ENCODE peak calls at places on chromosomes 16 and 17, in ten cellular contexts. C is esophagus squamous epithelium, Z is aorta, V is IMR-90, M is fibroblast of lung, U is Peyer's patch, A is ovary, B is Panc1, F is cardiac muscle cell, O is breast epithelium. H is an unnamed sample.
A peak's percentile ranks its signal among the peaks of the same experiment; 100 is the strongest.

GRCh38 chr17:45361451-45361850 is 44.6 kb upstream of the MAP3K14 start:
- DNase-seq in C (no peak), F (no peak), B (no peak), U (no peak), V (no peak), M (no peak), A (no peak), Z (no peak), O (peak; percentile 15), H (peak; percentile 46)

GRCh38 chr17:15462962-15463361 is 4.5 kb downstream of the CDRT4 start:
- DNase-seq in F (peak; percentile 27), M (peak; percentile 83), V (peak; percentile 77), B (no peak), Z (no peak), O (no peak), C (no peak), U (no peak), A (peak; percentile 38), H (no peak)

GRCh38 chr17:9414471-9414870 is 161.1 kb downstream of the STX8 start:
- DNase-seq in M (no peak), V (no peak), C (no peak), U (no peak), B (no peak), F (no peak), O (no peak), A (no peak), Z (no peak), H (no peak)

GRCh38 chr17:15958484-15958854 is 13.5 kb downstream of the ADORA2B start:
- DNase-seq in Z (no peak), B (no peak), O (no peak), A (no peak), U (no peak), C (no peak), V (no peak), F (no peak), M (no peak), H (no peak)

GRCh38 chr16:24348511-24349290 is 92.6 kb downstream of the CACNG3 start:
- DNase-seq in M (no peak), O (no peak), A (no peak), C (no peak), F (no peak), Z (no peak), U (no peak), B (no peak), V (no peak), H (no peak)

GRCh38 chr16:4082474-4083044 is 33.7 kb downstream of the ADCY9 start:
- DNase-seq in F (no peak), A (no peak), U (no peak), C (no peak), M (no peak), V (no peak), Z (no peak), O (no peak), B (no peak), H (no peak)

GRCh38 chr16:3764409-3764808 is 47.1 kb upstream of the TRAP1 start:
- DNase-seq in B (no peak), C (no peak), V (no peak), O (no peak), M (no peak), U (no peak), Z (no peak), A (no peak), F (no peak), H (no peak)

GRCh38 chr17:7307686-7308624 is 527 bp downstream of the EIF5A start:
- DNase-seq in M (no peak), B (no peak), V (peak; percentile 34), Z (peak; percentile 70), A (peak; percentile 80), C (no peak), O (no peak), F (peak; percentile 56), U (peak; percentile 79), H (no peak)

GRCh38 chr16:85613609-85614337 is 651 bp downstream of the GSE1 start:
- DNase-seq in M (peak; percentile 43), F (peak; percentile 58), A (peak; percentile 65), Z (peak; percentile 82), O (peak; percentile 70), V (no peak), B (no peak), U (peak; percentile 76), C (no peak), H (no peak)

GRCh38 chr16:23319861-23320615 is 17.9 kb downstream of the SCNN1B start:
- DNase-seq in C (no peak), U (no peak), F (no peak), Z (no peak), A (no peak), B (no peak), M (no peak), V (no peak), O (no peak), H (no peak)

GRCh38 chr16:2497116-2497630 is 16.6 kb upstream of the ATP6V0C start:
- DNase-seq in Z (peak; percentile 78), M (no peak), V (no peak), A (no peak), B (no peak), C (no peak), O (no peak), F (peak; percentile 64), U (no peak), H (no peak)

GRCh38 chr17:31398381-31399275 is 7.2 kb downstream of the RAB11FIP4 start:
- DNase-seq in U (no peak), F (no peak), O (no peak), B (no peak), A (no peak), C (no peak), V (no peak), M (no peak), Z (no peak), H (peak; percentile 56)

GRCh38 chr17:31390748-31391495 is 553 bp upstream of the RAB11FIP4 start:
- DNase-seq in A (peak; percentile 23), O (no peak), C (no peak), V (no peak), M (peak; percentile 2), Z (no peak), B (no peak), U (no peak), F (peak; percentile 19), H (peak; percentile 64)

GRCh38 chr16:66549284-66550131 is at the start of gene TK2:
- DNase-seq in C (no peak), B (no peak), O (no peak), F (peak; percentile 85), U (peak; percentile 81), V (peak; percentile 72), M (peak; percentile 73), A (peak; percentile 83), Z (peak; percentile 78), H (no peak)

GRCh38 chr16:80210787-80211186 is 330.0 kb upstream of the DYNLRB2 start:
- DNase-seq in C (no peak), V (no peak), F (no peak), M (no peak), A (no peak), Z (peak; percentile 43), B (no peak), U (no peak), O (no peak), H (no peak)

GRCh38 chr17:17107281-17107680 is 65.0 kb downstream of the MPRIP start:
- DNase-seq in A (no peak), B (no peak), F (no peak), C (no peak), O (no peak), Z (peak; percentile 37), M (no peak), U (peak; percentile 43), V (no peak), H (no peak)
- H3K27ac ChIP-seq in A (peak overlapping the region; percentile 41), B (no peak overlapping the region), F (peak overlapping the region; percentile 62), C (peak overlapping the region; percentile 55), O (peak overlapping the region; percentile 79), Z (peak overlapping the region; percentile 6), M (no peak overlapping the region), U (peak overlapping the region; percentile 19), V (no peak overlapping the region), H (peak overlapping the region; percentile 57)

GRCh38 chr17:80538484-80538883 is 6.2 kb upstream of the RPTOR start:
- DNase-seq in C (no peak), B (no peak), A (no peak), M (no peak), O (no peak), F (no peak), V (no peak), U (no peak), Z (no peak), H (no peak)
- H3K27ac ChIP-seq in C (no peak overlapping the region), B (no peak overlapping the region), A (no peak overlapping the region), M (no peak overlapping the region), O (no peak overlapping the region), F (no peak overlapping the region), V (no peak overlapping the region), U (no peak overlapping the region), Z (no peak overlapping the region), H (no peak overlapping the region)

GRCh38 chr17:41516147-41516827 is 2.4 kb downstream of the KRT15 start:
- DNase-seq in U (no peak), M (no peak), A (no peak), F (no peak), C (no peak), V (no peak), Z (no peak), B (no peak), O (no peak), H (no peak)

GRCh38 chr17:41518789-41519449 is at the start of gene KRT15:
- DNase-seq in F (no peak), C (no peak), V (peak; percentile 28), O (no peak), U (no peak), B (no peak), M (no peak), A (no peak), Z (no peak), H (no peak)

GRCh38 chr17:41519501-41520224 is 973 bp upstream of the KRT15 start:
- DNase-seq in M (no peak), B (no peak), Z (no peak), C (no peak), F (no peak), A (no peak), V (no peak), O (no peak), U (peak; percentile 72), H (no peak)

GRCh38 chr17:41518031-41518430 is 659 bp downstream of the KRT15 start:
- DNase-seq in B (no peak), C (no peak), V (no peak), M (no peak), F (no peak), U (no peak), Z (no peak), A (no peak), O (no peak), H (no peak)

DNA sequence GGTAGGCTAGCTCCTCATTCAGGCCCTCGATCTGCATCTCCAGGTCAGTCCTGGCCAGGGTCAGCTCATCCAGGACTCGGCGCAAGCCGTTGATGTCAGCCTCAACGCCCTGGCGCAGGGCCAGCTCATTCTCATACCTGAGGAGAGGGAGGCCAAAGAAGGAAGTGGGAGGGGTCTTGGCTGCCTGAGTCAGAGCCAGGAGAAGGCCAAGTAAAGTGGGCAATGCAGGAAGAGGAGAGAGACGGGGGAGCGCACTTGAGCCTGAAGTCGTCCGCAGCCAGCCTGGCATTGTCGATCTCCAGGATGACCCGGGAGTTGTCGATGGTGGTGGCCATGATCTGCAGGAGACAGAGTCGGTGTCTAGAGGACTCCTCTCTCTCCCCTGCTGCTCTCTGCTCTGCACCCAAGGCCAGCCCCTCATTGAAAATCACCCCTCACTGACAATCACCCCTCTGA is 1.8 kb downstream of the KRT15 start:
- DNase-seq in M (no peak), O (no peak), V (no peak), F (no peak), U (no peak), Z (no peak), C (no peak), B (no peak), A (no peak), H (no peak)
- H3K27ac ChIP-seq in M (no peak overlapping the region), O (peak overlapping the region; percentile 68), V (no peak overlapping the region), F (no peak overlapping the region), U (no peak overlapping the region), Z (no peak overlapping the region), C (peak overlapping the region; percentile 83), B (peak overlapping the region; percentile 96), A (no peak overlapping the region), H (no peak overlapping the region)

GRCh38 chr16:21628196-21628726 is 24.1 kb downstream of the IGSF6 start:
- DNase-seq in B (no peak), U (no peak), M (no peak), A (no peak), V (no peak), C (no peak), Z (no peak), F (no peak), O (no peak), H (no peak)
- H3K27ac ChIP-seq in B (no peak overlapping the region), U (no peak overlapping the region), M (peak overlapping the region; percentile 85), A (no peak overlapping the region), V (no peak overlapping the region), C (no peak overlapping the region), Z (no peak overlapping the region), F (no peak overlapping the region), O (no peak overlapping the region), H (no peak overlapping the region)

H was measured in coronary artery.